ENCODE peak calls at places on chromosomes 4 and X, in ten cellular contexts. B is suprapubic skin; S is aorta; R is IMR-90; A is hepatocyte; E is kidney epithelial cell; H is esophagus squamous epithelium; W is CD8-positive, alpha-beta memory T cell; P is H7; Q is psoas muscle. N is an unnamed sample. For H3K27me3, the result is how much of the 10 kb centered on the place peaks cover.

GRCh38 chrX:39492495-39493162 is 605.1 kb downstream of the BCOR start:
- DNase-seq in B (no peak), S (no peak), R (no peak), A (peak), E (no peak), H (no peak), W (no peak), P (no peak), Q (no peak), N (no peak)

GRCh38 chr4:80610845-80611244 is 275.3 kb downstream of the CFAP299 start:
- DNase-seq in B (no peak), S (no peak), R (peak), A (peak), E (peak), H (no peak), W (no peak), P (no peak), Q (no peak), N (no peak)

GRCh38 chr4:187619319-187619718 is 376.3 kb upstream of the ZFP42 start:
- DNase-seq in B (no peak), S (no peak), R (no peak), A (no peak), E (no peak), H (no peak), W (no peak), P (no peak), Q (no peak), N (no peak)

GRCh38 chr4:30770049-30770549 is 49.9 kb downstream of the PCDH7 start:
- DNase-seq in B (no peak), S (no peak), R (peak), A (no peak), E (peak), H (no peak), W (no peak), P (no peak), Q (no peak), N (no peak)

GRCh38 chr4:106898621-106899230 is 137.4 kb downstream of the DKK2 start:
- DNase-seq in B (no peak), S (no peak), R (peak), A (peak), E (peak), H (no peak), W (no peak), P (peak), Q (no peak), N (no peak)

GRCh38 chr4:83889802-83890201 is 353.9 kb downstream of the GPAT3 start:
- DNase-seq in B (no peak), S (no peak), R (peak), A (no peak), E (peak), H (no peak), W (no peak), P (no peak), Q (no peak), N (no peak)

GRCh38 chr4:108940086-108941033 is 177.5 kb upstream of the ETNPPL start:
- DNase-seq in B (no peak), S (no peak), R (peak), A (no peak), E (peak), H (no peak), W (no peak), P (peak), Q (no peak), N (no peak)

GRCh38 chrX:42992199-42992943 is 214.4 kb upstream of the PPP1R2C start:
- DNase-seq in B (no peak), S (no peak), R (no peak), A (no peak), E (no peak), H (no peak), W (no peak), P (no peak), Q (no peak), N (no peak)

GRCh38 chr4:8590546-8590880 is 2.1 kb upstream of the CPZ start:
- DNase-seq in B (no peak), S (peak), R (no peak), A (no peak), E (no peak), H (no peak), W (no peak), P (no peak), Q (peak), N (no peak)
- H3K27me3 ChIP-seq in B (half or more), S (under half), R (half or more), A (under half), E (half or more), H (under half), W (under half), P (under half), Q (under half), N (half or more)

GRCh38 chr4:7498406-7499200 is 63.9 kb upstream of the PSAPL1 start:
- DNase-seq in B (no peak), S (no peak), R (no peak), A (no peak), E (no peak), H (no peak), W (no peak), P (no peak), Q (no peak), N (no peak)

GRCh38 chr4:7505116-7505900 is 70.6 kb upstream of the PSAPL1 start:
- DNase-seq in B (no peak), S (no peak), R (no peak), A (no peak), E (no peak), H (no peak), W (no peak), P (no peak), Q (no peak), N (no peak)

GRCh38 chr4:7503597-7503996 is 68.9 kb upstream of the PSAPL1 start:
- DNase-seq in B (no peak), S (no peak), R (no peak), A (no peak), E (no peak), H (no peak), W (no peak), P (no peak), Q (peak), N (no peak)

GRCh38 chr4:7499661-7500060 is 64.9 kb upstream of the PSAPL1 start:
- DNase-seq in B (no peak), S (no peak), R (no peak), A (no peak), E (no peak), H (no peak), W (no peak), P (no peak), Q (no peak), N (no peak)

DNA sequence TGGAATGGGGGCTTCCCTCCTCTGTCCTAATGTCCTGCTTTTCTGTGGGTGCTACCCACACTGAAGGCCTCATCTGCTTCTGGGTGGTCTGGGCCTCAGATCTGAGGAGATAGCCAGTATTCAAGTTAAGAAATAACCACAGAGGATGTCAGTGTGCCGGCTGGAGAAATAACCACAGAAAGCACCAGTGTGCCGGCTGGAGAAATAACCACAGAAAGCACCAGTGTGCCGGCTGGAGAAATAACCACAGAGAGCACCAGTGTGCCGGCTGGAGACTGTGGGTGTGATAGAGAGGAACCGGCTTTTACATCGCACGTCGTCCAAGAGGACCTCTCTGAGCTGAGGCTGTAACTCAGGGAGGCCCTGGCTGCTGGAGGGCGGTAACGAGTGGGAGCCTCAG is 65.7 kb upstream of the PSAPL1 start:
- DNase-seq in B (no peak), S (no peak), R (no peak), A (no peak), E (no peak), H (no peak), W (no peak), P (no peak), Q (no peak), N (no peak)
- H3K27me3 ChIP-seq in B (under half), S (under half), R (half or more), A (under half), E (under half), H (under half), W (under half), P (under half), Q (under half), N (under half)

DNA sequence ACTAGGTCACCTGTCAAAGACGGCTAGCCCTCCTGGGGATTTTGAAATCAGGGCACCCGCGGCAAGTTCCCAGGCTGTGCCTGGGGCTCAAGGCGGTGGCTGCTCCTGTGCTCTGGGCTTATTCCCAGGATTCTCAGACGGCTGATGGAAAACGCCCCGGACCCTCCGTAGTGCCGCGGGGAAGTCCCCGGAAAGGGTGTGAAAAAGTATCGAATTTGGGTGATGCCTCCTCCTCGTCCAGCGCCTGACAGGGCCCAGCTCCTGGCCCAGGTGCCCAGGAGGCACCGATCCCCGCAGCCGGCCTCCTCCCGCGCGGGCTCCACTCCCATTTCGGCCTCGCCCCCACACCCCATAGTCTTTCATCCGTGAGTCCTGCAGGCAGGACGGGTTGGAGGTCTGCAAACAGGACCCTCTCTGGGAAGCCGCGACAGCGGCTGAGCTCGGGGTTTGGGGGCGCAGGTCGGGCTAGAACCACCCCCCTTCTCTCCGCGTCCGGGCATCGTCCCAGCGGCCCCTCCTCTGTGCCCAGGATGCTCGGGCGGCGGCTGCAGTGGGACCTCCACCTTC is 1.1 kb upstream of the NSG1 start:
- DNase-seq in B (no peak), S (no peak), R (no peak), A (no peak), E (no peak), H (no peak), W (no peak), P (peak), Q (peak), N (no peak)
- H3K27me3 ChIP-seq in B (half or more), S (under half), R (half or more), A (half or more), E (half or more), H (under half), W (under half), P (under half), Q (under half), N (half or more)

GRCh38 chr4:67545996-67546356 is 673 bp upstream of the CENPC start:
- DNase-seq in B (no peak), S (no peak), R (no peak), A (no peak), E (no peak), H (no peak), W (no peak), P (no peak), Q (no peak), N (no peak)
- H3K27me3 ChIP-seq in B (under half), S (under half), R (under half), A (under half), E (under half), H (under half), W (under half), P (under half), Q (under half), N (under half)

DNA sequence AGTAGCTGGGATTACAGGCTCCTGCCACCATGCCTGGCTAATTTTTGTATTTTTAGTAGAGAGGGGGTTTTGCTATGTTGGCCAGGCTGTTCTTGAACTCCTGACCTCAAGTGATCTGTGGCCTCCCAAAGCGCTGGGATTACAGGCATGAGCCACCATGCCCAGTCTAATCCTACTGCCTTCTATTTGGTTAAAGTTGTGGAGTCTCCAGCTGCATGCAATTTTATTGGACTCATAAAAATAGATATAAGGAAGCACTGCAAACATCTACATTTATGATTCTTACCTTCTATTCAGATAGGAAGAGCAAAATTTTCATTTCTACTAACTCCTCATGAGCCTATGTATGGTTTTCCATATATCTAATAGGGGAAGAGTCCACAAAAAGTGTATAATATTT is 13.7 kb downstream of the RIPPLY1 start:
- DNase-seq in B (no peak), S (no peak), R (no peak), A (no peak), E (no peak), H (no peak), W (no peak), P (no peak), Q (no peak), N (no peak)
- H3K27me3 ChIP-seq in B (under half), S (under half), R (under half), A (under half), E (under half), H (under half), W (under half), P (under half), Q (under half), N (under half)

N was measured in heart right ventricle.